ENCODE peak calls at places on chromosomes 12 and 14, in six cellular contexts. Q is gastrocnemius medialis, K is cardiac muscle cell, G is stomach, N is left ventricle myocardium inferior, Y is transverse colon. O is an unnamed sample. For H3K36me3, the result is how much of the 10 kb centered on the place peaks cover.

GRCh38 chr12:116528067-116528466 is 31.1 kb upstream of the MAP1LC3B2 start:
- DNase-seq in Q (no peak), K (peak), G (no peak), N (no peak), Y (no peak), O (no peak)

GRCh38 chr14:37213016-37213415 is 15.3 kb downstream of the MIPOL1 start:
- DNase-seq in Q (no peak), K (no peak), G (no peak), N (no peak), Y (no peak), O (no peak)

GRCh38 chr12:6627598-6627997 is 8.2 kb downstream of the LPAR5 start:
- DNase-seq in Q (no peak), K (no peak), G (no peak), N (no peak), Y (no peak), O (no peak)

GRCh38 chr12:4274960-4275868 is 1.7 kb downstream of the CCND2 start:
- DNase-seq in Q (no peak), K (no peak), G (no peak), N (no peak), Y (no peak), O (peak)

GRCh38 chr14:53109028-53109687 is 44.0 kb downstream of the DDHD1 start:
- DNase-seq in Q (no peak), K (no peak), G (no peak), N (no peak), Y (peak), O (peak)

GRCh38 chr12:50568338-50569155 is 63.8 kb downstream of the DIP2B start:
- DNase-seq in Q (no peak), K (peak), G (no peak), N (no peak), Y (no peak), O (no peak)

GRCh38 chr12:111841750-111842555 is at the start of gene MAPKAPK5:
- DNase-seq in Q (peak), K (peak), G (peak), N (peak), Y (peak), O (peak)

GRCh38 chr14:22194669-22195068 is 394.4 kb downstream of the DAD1 start:
- DNase-seq in Q (no peak), K (no peak), G (no peak), N (no peak), Y (no peak), O (no peak)

GRCh38 chr14:69660344-69661193 is 49.2 kb downstream of the SUSD6 start:
- DNase-seq in Q (no peak), K (no peak), G (no peak), N (no peak), Y (no peak), O (no peak)

GRCh38 chr14:93007225-93007997 is 84.5 kb downstream of the CHGA start:
- DNase-seq in Q (no peak), K (peak), G (peak), N (no peak), Y (peak), O (no peak)

GRCh38 chr12:3432176-3432742 is 58.7 kb upstream of the PRMT8 start:
- DNase-seq in Q (no peak), K (no peak), G (no peak), N (no peak), Y (peak), O (no peak)

GRCh38 chr12:50672158-50672557 is 91.7 kb upstream of the ATF1 start:
- DNase-seq in Q (no peak), K (no peak), G (no peak), N (no peak), Y (no peak), O (no peak)

GRCh38 chr12:1811281-1811947 is 9.0 kb upstream of the LRTM2 start:
- DNase-seq in Q (no peak), K (peak), G (no peak), N (no peak), Y (no peak), O (no peak)

GRCh38 chr12:27975222-27976136 is 2.9 kb upstream of the PTHLH start:
- DNase-seq in Q (no peak), K (peak), G (no peak), N (no peak), Y (no peak), O (no peak)

GRCh38 chr12:53560912-53561589 is 53.8 kb upstream of the NPFF start:
- DNase-seq in Q (no peak), K (no peak), G (no peak), N (no peak), Y (no peak), O (no peak)
- TF ChIP-seq CTCF in Q (no peak), K (no peak), G (no peak), N (no peak), Y (no peak), O (no peak)

GRCh38 chr14:49896956-49897355 is 4.1 kb downstream of the ARF6 start:
- DNase-seq in Q (no peak), K (no peak), G (no peak), N (no peak), Y (no peak), O (no peak)

GRCh38 chr14:49892301-49892635 is 614 bp upstream of the ARF6 start:
- DNase-seq in Q (peak), K (peak), G (peak), N (no peak), Y (peak), O (no peak)

GRCh38 chr14:49895480-49895879 is 2.6 kb downstream of the ARF6 start:
- DNase-seq in Q (no peak), K (no peak), G (no peak), N (no peak), Y (no peak), O (no peak)

GRCh38 chr14:49892636-49893308 is at the start of gene ARF6:
- DNase-seq in Q (peak), K (peak), G (peak), N (peak), Y (peak), O (peak)

DNA sequence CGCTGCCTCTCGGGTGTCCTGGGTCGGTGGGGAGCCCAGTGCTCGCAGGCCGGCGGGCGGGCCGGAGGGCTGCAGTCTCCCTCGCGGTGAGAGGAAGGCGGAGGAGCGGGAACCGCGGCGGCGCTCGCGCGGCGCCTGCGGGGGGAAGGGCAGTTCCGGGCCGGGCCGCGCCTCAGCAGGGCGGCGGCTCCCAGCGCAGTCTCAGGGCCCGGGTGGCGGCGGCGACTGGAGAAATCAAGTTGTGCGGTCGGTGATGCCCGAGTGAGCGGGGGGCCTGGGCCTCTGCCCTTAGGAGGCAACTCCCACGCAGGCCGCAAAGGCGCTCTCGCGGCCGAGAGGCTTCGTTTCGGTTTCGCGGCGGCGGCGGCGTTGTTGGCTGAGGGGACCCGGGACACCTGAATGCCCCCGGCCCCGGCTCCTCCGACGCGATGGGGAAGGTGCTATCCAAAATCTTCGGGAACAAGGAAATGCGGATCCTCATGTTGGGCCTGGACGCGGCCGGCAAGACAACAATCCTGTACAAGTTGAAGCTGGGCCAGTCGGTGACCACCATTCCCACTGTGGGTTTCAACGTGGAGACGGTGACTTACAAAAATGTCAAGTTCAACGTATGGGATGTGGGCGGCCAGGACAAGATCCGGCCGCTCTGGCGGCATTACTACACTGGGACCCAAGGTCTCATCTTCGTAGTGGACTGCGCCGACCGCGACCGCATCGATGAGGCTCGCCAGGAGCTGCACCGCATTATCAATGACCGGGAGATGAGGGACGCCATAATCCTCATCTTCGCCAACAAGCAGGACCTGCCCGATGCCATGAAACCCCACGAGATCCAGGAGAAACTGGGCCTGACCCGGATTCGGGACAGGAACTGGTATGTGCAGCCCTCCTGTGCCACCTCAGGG is 679 bp downstream of the ARF6 start:
- DNase-seq in Q (peak), K (peak), G (peak), N (peak), Y (peak), O (peak)
- H3K36me3 ChIP-seq in Q (under half), K (under half), G (under half), N (under half), Y (under half), O (under half)

GRCh38 chr14:23460960-23461359 is 8.5 kb upstream of the NGDN start:
- DNase-seq in Q (no peak), K (no peak), G (no peak), N (no peak), Y (no peak), O (no peak)
- TF ChIP-seq CTCF in Q (no peak), K (no peak), G (no peak), N (no peak), Y (no peak), O (no peak)

GRCh38 chr12:120703311-120703942 is 6.8 kb upstream of the UNC119B start:
- DNase-seq in Q (no peak), K (no peak), G (no peak), N (no peak), Y (no peak), O (no peak)
- H3K36me3 ChIP-seq in Q (under half), K (under half), G (under half), N (under half), Y (under half), O (under half)

DNA sequence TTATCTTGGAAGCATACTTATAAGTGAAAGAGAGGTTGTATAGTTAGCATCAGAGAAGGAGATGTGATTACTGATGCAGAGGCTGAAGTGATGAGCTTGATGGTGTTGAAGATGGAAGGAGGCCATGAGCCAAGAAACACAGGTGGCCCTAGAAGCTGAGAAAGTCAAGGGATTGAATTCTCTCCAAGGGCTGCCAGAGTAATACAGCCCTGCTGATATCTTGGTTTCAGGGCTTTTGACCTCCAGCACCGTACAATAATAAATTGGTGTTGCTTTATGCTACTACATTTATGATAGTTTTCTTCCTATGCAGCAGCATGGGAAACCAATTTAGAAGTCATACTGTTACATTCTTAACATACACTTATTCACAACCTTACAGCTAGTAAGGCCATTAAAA is 1133.3 kb downstream of the AACS start:
- DNase-seq in Q (no peak), K (no peak), G (no peak), N (no peak), Y (no peak), O (no peak)
- TF ChIP-seq CTCF in Q (no peak), K (no peak), G (no peak), N (no peak), Y (no peak), O (no peak)

GRCh38 chr12:108826115-108826806 is 31.1 kb downstream of the SSH1 start:
- DNase-seq in Q (peak), K (peak), G (no peak), N (peak), Y (peak), O (peak)

GRCh38 chr12:108823804-108824203 is 33.6 kb downstream of the SSH1 start:
- DNase-seq in Q (no peak), K (peak), G (no peak), N (no peak), Y (no peak), O (no peak)

GRCh38 chr12:108827941-108828340 is 29.4 kb downstream of the SSH1 start:
- DNase-seq in Q (no peak), K (no peak), G (no peak), N (no peak), Y (no peak), O (no peak)

GRCh38 chr12:108826807-108827721 is 30.3 kb downstream of the SSH1 start:
- DNase-seq in Q (no peak), K (peak), G (no peak), N (peak), Y (no peak), O (no peak)

GRCh38 chr12:108825205-108825950 is 32.0 kb downstream of the SSH1 start:
- DNase-seq in Q (no peak), K (peak), G (no peak), N (no peak), Y (no peak), O (no peak)
- H3K36me3 ChIP-seq in Q (under half), K (under half), G (under half), N (under half), Y (under half), O (under half)